ENCODE peak calls at places on chromosomes 16 and 17, in nine cellular contexts. X is IMR-90, G is uterus, Y is stomach, P is K562, U is A549, J is transverse colon, M is heart left ventricle, B is GM12892. N is an unnamed sample.

GRCh38 chr16:55515110-55515509 is 6.2 kb downstream of the LPCAT2 start:
- DNase-seq in X (peak; percentile 54), G (no peak), Y (no peak), P (no peak), U (no peak), J (no peak), M (no peak), B (no peak), N (no peak)

GRCh38 chr17:57832711-57833596 is 16.9 kb downstream of the MRPS23 start:
- DNase-seq in X (peak; percentile 76), G (peak; percentile 60), Y (peak; percentile 75), P (peak; percentile 64), U (peak; percentile 59), J (peak; percentile 62), M (peak; percentile 77), B (peak; percentile 34), N (peak; percentile 72)

GRCh38 chr17:44084131-44084538 is 13.6 kb downstream of the G6PC3 start:
- DNase-seq in X (no peak), G (no peak), Y (no peak), P (peak; percentile 50), U (peak; percentile 82), J (no peak), M (no peak), B (no peak), N (peak; percentile 29)

GRCh38 chr16:84832488-84833141 is 12.8 kb downstream of the CRISPLD2 start:
- DNase-seq in X (peak; percentile 100), G (peak; percentile 99), Y (peak; percentile 54), P (no peak), U (no peak), J (peak; percentile 78), M (peak; percentile 89), B (no peak), N (no peak)

GRCh38 chr16:57204675-57205074 is 18.5 kb downstream of the RSPRY1 start:
- DNase-seq in X (no peak), G (no peak), Y (no peak), P (peak; percentile 30), U (no peak), J (no peak), M (no peak), B (no peak), N (no peak)

GRCh38 chr16:28984619-28985135 is at the start of gene LAT:
- DNase-seq in X (no peak), G (no peak), Y (peak; percentile 40), P (no peak), U (no peak), J (peak; percentile 56), M (peak; percentile 24), B (no peak), N (no peak)

GRCh38 chr16:49463529-49463928 is 89.9 kb downstream of the C16orf78 start:
- DNase-seq in X (no peak), G (no peak), Y (peak; percentile 44), P (no peak), U (no peak), J (peak; percentile 72), M (no peak), B (peak; percentile 79), N (no peak)

GRCh38 chr16:11349599-11350276 is 4.5 kb downstream of the RMI2 start:
- DNase-seq in X (peak; percentile 92), G (peak; percentile 47), Y (peak; percentile 63), P (no peak), U (no peak), J (peak; percentile 49), M (peak; percentile 60), B (no peak), N (no peak)

GRCh38 chr16:85187002-85187401 is 74.7 kb upstream of the CIBAR2 start:
- DNase-seq in X (peak; percentile 89), G (no peak), Y (no peak), P (no peak), U (no peak), J (no peak), M (peak; percentile 80), B (no peak), N (no peak)

GRCh38 chr17:57408064-57408811 is 151.9 kb downstream of the MSI2 start:
- DNase-seq in X (no peak), G (no peak), Y (no peak), P (no peak), U (no peak), J (peak; percentile 42), M (no peak), B (peak; percentile 27), N (no peak)

GRCh38 chr16:48276102-48276501 is 28.8 kb upstream of the ABCC11 start:
- DNase-seq in X (peak; percentile 69), G (no peak), Y (no peak), P (no peak), U (no peak), J (no peak), M (no peak), B (no peak), N (no peak)

GRCh38 chr17:13995856-13996635 is 73.3 kb upstream of the COX10 start:
- DNase-seq in X (no peak), G (no peak), Y (no peak), P (no peak), U (no peak), J (no peak), M (no peak), B (no peak), N (no peak)

GRCh38 chr16:64092284-64092683 is 1029.6 kb downstream of the CDH11 start:
- DNase-seq in X (peak; percentile 65), G (no peak), Y (no peak), P (no peak), U (no peak), J (no peak), M (no peak), B (no peak), N (no peak)

GRCh38 chr17:82084373-82085030 is 13.5 kb downstream of the FASN start:
- DNase-seq in X (no peak), G (no peak), Y (no peak), P (no peak), U (no peak), J (no peak), M (peak; percentile 22), B (no peak), N (no peak)
- TF ChIP-seq POLR2A in X (no peak), G (no peak), Y (no peak), P (peak; percentile 46), U (no peak), J (no peak), M (no peak), B (no peak), N (no peak)

GRCh38 chr16:68086336-68086821 is 1.2 kb downstream of the NFATC3 start:
- DNase-seq in X (peak; percentile 59), G (no peak), Y (no peak), P (no peak), U (peak; percentile 69), J (no peak), M (no peak), B (no peak), N (peak; percentile 62)

GRCh38 chr16:68084504-68085258 is 489 bp upstream of the NFATC3 start:
- DNase-seq in X (peak; percentile 61), G (peak; percentile 86), Y (peak; percentile 82), P (peak; percentile 89), U (peak; percentile 92), J (peak; percentile 92), M (peak; percentile 96), B (peak; percentile 88), N (peak; percentile 94)

GRCh38 chr16:68083861-68084503 is 1.2 kb upstream of the NFATC3 start:
- DNase-seq in X (peak; percentile 37), G (no peak), Y (no peak), P (no peak), U (no peak), J (no peak), M (no peak), B (no peak), N (no peak)

GRCh38 chr16:68086860-68087268 is 1.7 kb downstream of the NFATC3 start:
- DNase-seq in X (no peak), G (no peak), Y (no peak), P (no peak), U (no peak), J (no peak), M (no peak), B (no peak), N (no peak)

GRCh38 chr16:68085259-68086071 is at the start of gene NFATC3:
- DNase-seq in X (peak; percentile 94), G (peak; percentile 99), Y (peak; percentile 99), P (peak; percentile 93), U (peak; percentile 34), J (peak; percentile 99), M (peak; percentile 99), B (peak; percentile 88), N (peak; percentile 99)
- TF ChIP-seq POLR2A in X (peak; percentile 43), G (peak; percentile 66), Y (no peak), P (peak; percentile 12), U (peak; percentile 73), J (peak; percentile 58), M (peak; percentile 83), B (no peak), N (no peak)

GRCh38 chr16:89689142-89689541 is 2.7 kb downstream of the CDK10 start:
- DNase-seq in X (no peak), G (no peak), Y (no peak), P (no peak), U (no peak), J (no peak), M (no peak), B (no peak), N (no peak)

GRCh38 chr16:89688395-89688794 is 1.9 kb downstream of the CDK10 start:
- DNase-seq in X (no peak), G (no peak), Y (no peak), P (no peak), U (no peak), J (no peak), M (no peak), B (no peak), N (no peak)

GRCh38 chr16:89687092-89687940 is 827 bp downstream of the CDK10 start:
- DNase-seq in X (peak; percentile 52), G (no peak), Y (peak; percentile 79), P (peak; percentile 52), U (peak; percentile 67), J (peak; percentile 90), M (no peak), B (no peak), N (peak; percentile 70)

GRCh38 chr16:89685916-89686315 is 573 bp upstream of the CDK10 start:
- DNase-seq in X (no peak), G (no peak), Y (no peak), P (no peak), U (no peak), J (no peak), M (no peak), B (no peak), N (no peak)

GRCh38 chr16:89686520-89687091 is at the start of gene CDK10:
- DNase-seq in X (peak; percentile 76), G (peak; percentile 86), Y (peak; percentile 95), P (peak; percentile 97), U (peak; percentile 87), J (peak; percentile 94), M (peak; percentile 91), B (peak; percentile 92), N (peak; percentile 92)
- TF ChIP-seq POLR2A in X (peak; percentile 61), G (peak; percentile 87), Y (no peak), P (peak; percentile 96), U (peak; percentile 93), J (peak; percentile 77), M (peak; percentile 85), B (peak; percentile 95), N (peak; percentile 85)

DNA sequence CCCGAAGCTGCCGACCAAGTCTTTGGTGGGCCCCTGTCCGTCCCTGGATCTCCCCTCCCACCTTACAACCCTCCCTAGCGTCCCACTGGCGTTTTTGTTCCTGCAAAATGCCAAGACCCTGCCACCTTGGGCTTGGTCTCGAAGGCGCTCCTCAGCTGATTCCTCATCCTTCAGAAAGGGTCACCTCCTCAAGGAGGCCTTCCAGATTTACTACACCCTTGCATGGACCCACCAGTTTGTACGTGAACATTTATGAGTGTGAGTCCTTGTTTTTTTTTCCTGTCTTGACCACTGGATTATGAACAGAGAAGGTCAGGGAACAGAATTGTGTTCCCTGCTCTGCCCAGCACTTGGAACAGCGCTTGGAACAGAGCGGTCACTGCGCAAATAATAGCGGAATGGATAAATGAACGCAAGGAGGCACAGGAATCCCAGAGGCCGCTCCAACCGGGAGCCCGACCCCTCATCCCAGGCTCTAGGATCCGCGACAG is 895 bp upstream of the GFER start:
- DNase-seq in X (no peak), G (no peak), Y (no peak), P (no peak), U (no peak), J (no peak), M (no peak), B (no peak), N (no peak)
- TF ChIP-seq POLR2A in X (no peak), G (no peak), Y (no peak), P (peak; percentile 43), U (peak; percentile 15), J (no peak), M (no peak), B (no peak), N (no peak)

N was measured in erythroblast.